ENCODE peak calls at places on chromosome 19, in six cellular contexts. One of them, this sample, is unnamed.

GRCh38 chr19:56146904-56147303 is 5.8 kb downstream of the ZNF444 start:
- DNase-seq in cardiac fibroblast: no peak
- DNase-seq in left ventricle myocardium inferior: no peak
- DNase-seq in psoas muscle: no peak
- DNase-seq in bronchial epithelial cell: no peak
- DNase-seq in esophagus squamous epithelium: no peak
- DNase-seq in this sample: no peak

GRCh38 chr19:40995355-40995754 is 4.3 kb downstream of the CYP2B6 start:
- DNase-seq in cardiac fibroblast: no peak
- DNase-seq in left ventricle myocardium inferior: no peak
- DNase-seq in psoas muscle: no peak
- DNase-seq in bronchial epithelial cell: peak; percentile 82
- DNase-seq in esophagus squamous epithelium: no peak
- DNase-seq in this sample: no peak

GRCh38 chr19:50792852-50793250 is 2.6 kb downstream of the ACP4 start:
- DNase-seq in cardiac fibroblast: no peak
- DNase-seq in left ventricle myocardium inferior: no peak
- DNase-seq in psoas muscle: no peak
- DNase-seq in bronchial epithelial cell: no peak
- DNase-seq in esophagus squamous epithelium: no peak
- DNase-seq in this sample: no peak

GRCh38 chr19:4970558-4971423 is 1.9 kb downstream of the KDM4B start:
- DNase-seq in cardiac fibroblast: peak; percentile 37
- DNase-seq in left ventricle myocardium inferior: peak; percentile 53
- DNase-seq in psoas muscle: peak; percentile 80
- DNase-seq in bronchial epithelial cell: peak; percentile 22
- DNase-seq in esophagus squamous epithelium: no peak
- DNase-seq in this sample: no peak

GRCh38 chr19:58218899-58219298 is 9.8 kb upstream of the ZNF544 start:
- DNase-seq in cardiac fibroblast: peak; percentile 48
- DNase-seq in left ventricle myocardium inferior: no peak
- DNase-seq in psoas muscle: no peak
- DNase-seq in bronchial epithelial cell: no peak
- DNase-seq in esophagus squamous epithelium: no peak
- DNase-seq in this sample: peak; percentile 56

GRCh38 chr19:55165952-55166529 is 372 bp downstream of the DNAAF3 start:
- DNase-seq in cardiac fibroblast: peak; percentile 79
- DNase-seq in left ventricle myocardium inferior: peak; percentile 47
- DNase-seq in psoas muscle: peak; percentile 81
- DNase-seq in bronchial epithelial cell: peak; percentile 65
- DNase-seq in esophagus squamous epithelium: no peak
- DNase-seq in this sample: peak; percentile 79

GRCh38 chr19:29590278-29590677 is 15.8 kb upstream of the POP4 start:
- DNase-seq in cardiac fibroblast: no peak
- DNase-seq in left ventricle myocardium inferior: no peak
- DNase-seq in psoas muscle: no peak
- DNase-seq in bronchial epithelial cell: no peak
- DNase-seq in esophagus squamous epithelium: no peak
- DNase-seq in this sample: no peak

GRCh38 chr19:46550684-46551083 is 50.4 kb upstream of the CALM3 start:
- DNase-seq in cardiac fibroblast: no peak
- DNase-seq in left ventricle myocardium inferior: no peak
- DNase-seq in psoas muscle: no peak
- DNase-seq in bronchial epithelial cell: no peak
- DNase-seq in esophagus squamous epithelium: no peak
- DNase-seq in this sample: no peak

GRCh38 chr19:20968092-20968491 is 45.0 kb downstream of the ZNF85 start:
- DNase-seq in cardiac fibroblast: no peak
- DNase-seq in left ventricle myocardium inferior: no peak
- DNase-seq in psoas muscle: no peak
- DNase-seq in bronchial epithelial cell: no peak
- DNase-seq in esophagus squamous epithelium: no peak
- DNase-seq in this sample: no peak

GRCh38 chr19:38378866-38379265 is 4.5 kb downstream of the PSMD8 start:
- DNase-seq in cardiac fibroblast: no peak
- DNase-seq in left ventricle myocardium inferior: no peak
- DNase-seq in psoas muscle: no peak
- DNase-seq in bronchial epithelial cell: no peak
- DNase-seq in esophagus squamous epithelium: no peak
- DNase-seq in this sample: no peak

GRCh38 chr19:35262101-35262761 is 6.5 kb upstream of the USF2 start:
- DNase-seq in cardiac fibroblast: no peak
- DNase-seq in left ventricle myocardium inferior: no peak
- DNase-seq in psoas muscle: peak; percentile 55
- DNase-seq in bronchial epithelial cell: no peak
- DNase-seq in esophagus squamous epithelium: no peak
- DNase-seq in this sample: no peak

GRCh38 chr19:43784981-43785808 is 4.4 kb upstream of the KCNN4 start:
- DNase-seq in cardiac fibroblast: peak; percentile 85
- DNase-seq in left ventricle myocardium inferior: no peak
- DNase-seq in psoas muscle: no peak
- DNase-seq in bronchial epithelial cell: peak; percentile 67
- DNase-seq in esophagus squamous epithelium: no peak
- DNase-seq in this sample: peak; percentile 71

GRCh38 chr19:2423913-2424685 is 3.3 kb downstream of the TIMM13 start:
- DNase-seq in cardiac fibroblast: no peak
- DNase-seq in left ventricle myocardium inferior: no peak
- DNase-seq in psoas muscle: peak; percentile 50
- DNase-seq in bronchial epithelial cell: no peak
- DNase-seq in esophagus squamous epithelium: no peak
- DNase-seq in this sample: no peak

GRCh38 chr19:52739576-52739975 is 4.7 kb upstream of the ZNF611 start:
- DNase-seq in cardiac fibroblast: no peak
- DNase-seq in left ventricle myocardium inferior: no peak
- DNase-seq in psoas muscle: no peak
- DNase-seq in bronchial epithelial cell: no peak
- DNase-seq in esophagus squamous epithelium: no peak
- DNase-seq in this sample: no peak

GRCh38 chr19:41089955-41090354 is 1.7 kb downstream of the CYP2A13 start:
- DNase-seq in cardiac fibroblast: no peak
- DNase-seq in left ventricle myocardium inferior: no peak
- DNase-seq in psoas muscle: no peak
- DNase-seq in bronchial epithelial cell: no peak
- DNase-seq in esophagus squamous epithelium: no peak
- DNase-seq in this sample: peak; percentile 5

GRCh38 chr19:54607782-54608150 is 14.3 kb downstream of the LILRA1 start:
- DNase-seq in cardiac fibroblast: no peak
- DNase-seq in left ventricle myocardium inferior: no peak
- DNase-seq in psoas muscle: no peak
- DNase-seq in bronchial epithelial cell: no peak
- DNase-seq in esophagus squamous epithelium: no peak
- DNase-seq in this sample: no peak

GRCh38 chr19:51122112-51122981 is 2.4 kb upstream of the SIGLEC9 start:
- DNase-seq in cardiac fibroblast: peak; percentile 60
- DNase-seq in left ventricle myocardium inferior: no peak
- DNase-seq in psoas muscle: no peak
- DNase-seq in bronchial epithelial cell: peak; percentile 12
- DNase-seq in esophagus squamous epithelium: no peak
- DNase-seq in this sample: no peak

GRCh38 chr19:35856001-35856400 is 710 bp upstream of the KIRREL2 start:
- DNase-seq in cardiac fibroblast: no peak
- DNase-seq in left ventricle myocardium inferior: no peak
- DNase-seq in psoas muscle: no peak
- DNase-seq in bronchial epithelial cell: no peak
- DNase-seq in esophagus squamous epithelium: no peak
- DNase-seq in this sample: no peak

GRCh38 chr19:54518844-54519243 is 16.2 kb downstream of the LAIR2 start:
- DNase-seq in cardiac fibroblast: peak; percentile 0
- DNase-seq in left ventricle myocardium inferior: no peak
- DNase-seq in psoas muscle: no peak
- DNase-seq in bronchial epithelial cell: peak; percentile 50
- DNase-seq in esophagus squamous epithelium: no peak
- DNase-seq in this sample: peak; percentile 64

GRCh38 chr19:4503224-4504170 is 14.8 kb downstream of the PLIN4 start:
- DNase-seq in cardiac fibroblast: no peak
- DNase-seq in left ventricle myocardium inferior: no peak
- DNase-seq in psoas muscle: peak; percentile 53
- DNase-seq in bronchial epithelial cell: no peak
- DNase-seq in esophagus squamous epithelium: no peak
- DNase-seq in this sample: no peak

GRCh38 chr19:7215176-7215575 is 79.0 kb downstream of the INSR start:
- DNase-seq in cardiac fibroblast: no peak
- DNase-seq in left ventricle myocardium inferior: no peak
- DNase-seq in psoas muscle: no peak
- DNase-seq in bronchial epithelial cell: no peak
- DNase-seq in esophagus squamous epithelium: no peak
- DNase-seq in this sample: no peak

GRCh38 chr19:5031231-5032100 is 62.6 kb downstream of the KDM4B start:
- DNase-seq in cardiac fibroblast: peak; percentile 80
- DNase-seq in left ventricle myocardium inferior: peak; percentile 84
- DNase-seq in psoas muscle: peak; percentile 91
- DNase-seq in bronchial epithelial cell: peak; percentile 48
- DNase-seq in esophagus squamous epithelium: peak; percentile 19
- DNase-seq in this sample: peak; percentile 87

DNA sequence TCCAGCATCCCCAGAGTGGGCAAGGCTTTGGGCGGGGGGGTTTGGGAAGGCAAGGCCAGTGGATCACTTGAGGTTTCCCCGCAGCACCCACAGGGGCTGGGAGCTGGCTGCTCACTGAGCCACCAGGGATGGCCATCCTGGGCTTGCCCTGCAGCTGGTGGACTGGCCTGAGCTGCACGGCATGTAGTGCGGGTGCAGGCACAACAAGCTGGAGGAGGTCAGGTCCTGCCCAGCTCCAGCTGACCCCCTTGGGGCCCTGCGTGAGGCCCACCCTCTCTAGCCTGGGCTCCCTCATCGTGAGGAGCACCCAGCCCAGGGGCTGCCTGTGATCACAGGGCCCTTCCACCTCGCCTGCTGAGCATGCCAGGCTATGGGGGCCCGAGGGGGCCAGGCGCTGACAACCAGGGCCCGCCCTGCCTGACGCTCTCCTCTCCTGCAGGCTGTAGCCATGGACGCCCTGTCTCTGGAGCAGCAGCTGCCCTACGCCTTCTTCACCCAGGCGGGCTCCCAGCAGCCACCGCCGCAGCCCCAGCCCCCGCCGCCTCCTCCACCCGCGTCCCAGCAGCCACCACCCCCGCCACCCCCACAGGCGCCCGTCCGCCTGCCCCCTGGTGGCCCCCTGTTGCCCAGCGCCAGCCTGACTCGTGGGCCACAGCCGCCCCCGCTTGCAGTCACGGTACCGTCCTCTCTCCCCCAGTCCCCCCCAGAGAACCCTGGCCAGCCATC is 22.9 kb downstream of the COMP start:
- DNase-seq in cardiac fibroblast: no peak
- DNase-seq in left ventricle myocardium inferior: no peak
- DNase-seq in psoas muscle: no peak
- DNase-seq in bronchial epithelial cell: no peak
- DNase-seq in esophagus squamous epithelium: no peak
- DNase-seq in this sample: no peak
- TF ChIP-seq CTCF in cardiac fibroblast: no peak
- TF ChIP-seq CTCF in left ventricle myocardium inferior: no peak
- TF ChIP-seq CTCF in psoas muscle: no peak
- TF ChIP-seq CTCF in bronchial epithelial cell: no peak
- TF ChIP-seq CTCF in esophagus squamous epithelium: no peak
- TF ChIP-seq CTCF in this sample: no peak

GRCh38 chr19:42601811-42602443 is 7.2 kb upstream of the CEACAM8 start:
- DNase-seq in cardiac fibroblast: peak; percentile 50
- DNase-seq in left ventricle myocardium inferior: no peak
- DNase-seq in psoas muscle: no peak
- DNase-seq in bronchial epithelial cell: peak; percentile 21
- DNase-seq in esophagus squamous epithelium: no peak
- DNase-seq in this sample: peak; percentile 47

GRCh38 chr19:42606660-42607351 is 12.1 kb upstream of the CEACAM8 start:
- DNase-seq in cardiac fibroblast: peak; percentile 49
- DNase-seq in left ventricle myocardium inferior: peak; percentile 23
- DNase-seq in psoas muscle: no peak
- DNase-seq in bronchial epithelial cell: peak; percentile 54
- DNase-seq in esophagus squamous epithelium: no peak
- DNase-seq in this sample: peak; percentile 78
- TF ChIP-seq CTCF in cardiac fibroblast: peak; percentile 79
- TF ChIP-seq CTCF in left ventricle myocardium inferior: peak; percentile 58
- TF ChIP-seq CTCF in psoas muscle: peak; percentile 11
- TF ChIP-seq CTCF in bronchial epithelial cell: peak; percentile 96
- TF ChIP-seq CTCF in esophagus squamous epithelium: peak; percentile 64
- TF ChIP-seq CTCF in this sample: peak; percentile 87

DNA sequence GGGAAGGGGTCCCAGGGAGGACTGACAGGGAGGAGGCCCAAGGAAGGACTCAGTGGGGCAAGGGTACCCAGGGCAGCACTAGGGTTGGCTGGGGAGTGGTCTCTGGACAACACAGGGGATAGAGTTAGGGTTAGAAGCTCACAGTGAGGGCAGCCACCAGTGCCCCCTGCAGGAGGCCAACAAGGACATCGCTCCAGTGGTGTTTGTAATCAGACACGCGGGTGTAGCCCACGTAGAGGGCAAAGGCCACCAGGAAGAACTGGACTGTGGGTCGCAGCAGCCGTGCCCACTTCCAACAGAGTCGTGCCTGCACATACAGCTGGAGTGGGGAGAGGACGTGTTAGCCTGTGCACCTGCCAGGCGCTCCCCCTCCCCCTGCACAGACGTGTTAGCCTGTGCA is 9.2 kb downstream of the PLPP2 start:
- DNase-seq in cardiac fibroblast: no peak
- DNase-seq in left ventricle myocardium inferior: no peak
- DNase-seq in psoas muscle: peak; percentile 27
- DNase-seq in bronchial epithelial cell: no peak
- DNase-seq in esophagus squamous epithelium: no peak
- DNase-seq in this sample: no peak
- TF ChIP-seq CTCF in cardiac fibroblast: no peak
- TF ChIP-seq CTCF in left ventricle myocardium inferior: no peak
- TF ChIP-seq CTCF in psoas muscle: no peak
- TF ChIP-seq CTCF in bronchial epithelial cell: peak; percentile 12
- TF ChIP-seq CTCF in esophagus squamous epithelium: no peak
- TF ChIP-seq CTCF in this sample: no peak

DNA sequence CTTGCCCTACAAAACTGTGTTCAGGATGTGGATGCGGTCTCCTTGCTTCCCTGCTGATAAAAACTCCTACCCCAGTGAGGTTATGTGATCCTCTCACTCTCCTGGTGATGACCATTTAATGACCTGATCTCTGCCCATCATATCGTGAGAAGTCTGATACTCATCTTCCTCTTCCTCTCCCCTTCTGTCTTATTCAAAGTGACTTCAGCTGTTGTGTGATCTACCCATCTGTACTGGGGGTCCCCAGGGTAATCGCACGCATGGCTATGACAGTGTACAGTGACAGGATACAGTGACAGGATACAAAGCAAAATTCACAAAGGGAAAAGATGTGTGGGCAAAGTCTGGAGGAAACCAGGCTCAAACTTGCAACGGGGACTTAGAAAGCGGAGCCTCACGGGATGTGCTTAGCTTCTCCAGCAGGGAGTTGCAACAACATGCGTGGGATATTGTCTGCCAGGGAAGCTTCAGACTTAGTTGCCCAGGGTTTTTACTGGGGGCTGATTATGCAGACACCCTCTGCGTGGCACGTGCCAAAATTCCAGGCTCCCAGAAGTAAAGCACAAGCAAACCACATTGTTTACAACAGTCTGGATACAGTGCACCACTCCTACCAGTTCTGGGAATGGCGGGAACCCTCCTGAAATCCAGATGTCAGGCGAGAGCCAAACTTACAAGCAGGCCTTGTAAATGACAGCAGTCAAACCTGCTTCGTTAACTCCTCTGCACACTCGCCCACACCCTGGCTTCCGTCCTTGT is 18.1 kb upstream of the GARRE1 start:
- DNase-seq in cardiac fibroblast: no peak
- DNase-seq in left ventricle myocardium inferior: no peak
- DNase-seq in psoas muscle: no peak
- DNase-seq in bronchial epithelial cell: no peak
- DNase-seq in esophagus squamous epithelium: no peak
- DNase-seq in this sample: no peak
- TF ChIP-seq CTCF in cardiac fibroblast: no peak
- TF ChIP-seq CTCF in left ventricle myocardium inferior: no peak
- TF ChIP-seq CTCF in psoas muscle: no peak
- TF ChIP-seq CTCF in bronchial epithelial cell: no peak
- TF ChIP-seq CTCF in esophagus squamous epithelium: no peak
- TF ChIP-seq CTCF in this sample: no peak

This sample was measured in activated CD8-positive, alpha-beta T cell treated with anti-CD3 and anti-CD28 coated beads for 36 hours.